ENCODE peak calls at places on chromosome 16, in eight cellular contexts. U, Y, O, E, D, R, S and N are unnamed samples. For H3K36me3 and H3K4me1, the result is how much of the 10 kb centered on the place peaks cover.

GRCh38 chr16:20740007-20740883 is 1.4 kb downstream of the THUMPD1 start:
- DNase-seq in R (peak), Y (peak), S (peak), O (no peak), D (no peak), E (no peak), U (peak), N (no peak)

GRCh38 chr16:81616321-81617020 is 162.6 kb upstream of the PLCG2 start:
- DNase-seq in S (peak), E (peak), O (peak), U (peak), R (peak), D (no peak), Y (peak), N (no peak)

GRCh38 chr16:55257971-55258613 is 65.9 kb upstream of the IRX6 start:
- DNase-seq in E (peak), Y (peak), U (peak), D (no peak), O (peak), S (no peak), R (peak), N (peak)

GRCh38 chr16:81293909-81294802 is 20.6 kb upstream of the GAN start:
- DNase-seq in Y (no peak), R (no peak), O (no peak), U (peak), D (no peak), E (no peak), S (no peak), N (no peak)

GRCh38 chr16:72530434-72530833 is 358.5 kb upstream of the PMFBP1 start:
- DNase-seq in D (no peak), S (peak), Y (peak), E (no peak), O (no peak), U (peak), R (no peak), N (no peak)

GRCh38 chr16:995087-995486 is 13.5 kb downstream of the SOX8 start:
- DNase-seq in R (no peak), Y (peak), S (no peak), U (peak), E (no peak), O (no peak), D (no peak), N (no peak)

GRCh38 chr16:19860146-19861030 is 24.3 kb downstream of the GPRC5B start:
- DNase-seq in Y (no peak), S (no peak), O (no peak), E (no peak), R (no peak), D (no peak), U (peak), N (no peak)

GRCh38 chr16:84258266-84258665 is 18.5 kb upstream of the KCNG4 start:
- DNase-seq in Y (no peak), E (no peak), O (no peak), D (no peak), R (no peak), S (no peak), U (no peak), N (no peak)

GRCh38 chr16:50316848-50317630 is 50.7 kb downstream of the ADCY7 start:
- DNase-seq in R (no peak), U (no peak), D (no peak), O (no peak), S (no peak), Y (peak), E (no peak), N (no peak)

GRCh38 chr16:30521873-30522641 is 4.3 kb downstream of the ZNF768 start:
- DNase-seq in R (no peak), E (no peak), D (no peak), S (no peak), O (no peak), Y (no peak), U (no peak), N (no peak)

GRCh38 chr16:87860553-87861299 is 8.6 kb downstream of the SLC7A5 start:
- DNase-seq in S (no peak), E (no peak), D (peak), O (no peak), R (peak), U (peak), Y (peak), N (no peak)

GRCh38 chr16:9946022-9946720 is 236.1 kb downstream of the GRIN2A start:
- DNase-seq in U (no peak), E (no peak), R (no peak), Y (no peak), O (no peak), D (no peak), S (no peak), N (peak)

GRCh38 chr16:80120899-80121521 is 419.8 kb upstream of the DYNLRB2 start:
- DNase-seq in S (no peak), E (no peak), O (peak), Y (no peak), U (no peak), R (no peak), D (no peak), N (no peak)

GRCh38 chr16:3311496-3311895 is 6.2 kb downstream of the ZNF75A start:
- DNase-seq in R (no peak), O (no peak), Y (no peak), D (no peak), S (no peak), U (no peak), E (no peak), N (no peak)

GRCh38 chr16:14377326-14377725 is 252.7 kb downstream of the PARN start:
- DNase-seq in Y (peak), U (peak), R (no peak), E (no peak), O (no peak), S (no peak), D (no peak), N (no peak)

GRCh38 chr16:82756283-82756599 is 129.5 kb downstream of the CDH13 start:
- DNase-seq in O (no peak), U (peak), E (no peak), Y (no peak), S (no peak), R (no peak), D (no peak), N (no peak)

GRCh38 chr16:64121473-64121872 is 1000.4 kb downstream of the CDH11 start:
- DNase-seq in Y (peak), R (no peak), U (peak), S (no peak), E (no peak), O (no peak), D (no peak), N (no peak)

GRCh38 chr16:79497951-79498350 is 102.6 kb downstream of the MAF start:
- DNase-seq in R (no peak), S (no peak), Y (no peak), O (no peak), D (no peak), E (no peak), U (no peak), N (no peak)

GRCh38 chr16:17511340-17511739 is 40.6 kb upstream of the XYLT1 start:
- DNase-seq in S (no peak), O (no peak), U (peak), E (no peak), D (no peak), Y (peak), R (no peak), N (no peak)

GRCh38 chr16:59634951-59635350 is 900.8 kb upstream of the GOT2 start:
- DNase-seq in D (no peak), Y (no peak), E (no peak), U (peak), O (no peak), S (no peak), R (no peak), N (no peak)

GRCh38 chr16:50815382-50815781 is 73.5 kb downstream of the CYLD start:
- DNase-seq in D (no peak), Y (no peak), O (no peak), U (no peak), E (no peak), S (no peak), R (no peak), N (no peak)

GRCh38 chr16:15970743-15971434 is 21.5 kb downstream of the ABCC1 start:
- DNase-seq in Y (no peak), E (no peak), O (no peak), S (no peak), R (no peak), U (no peak), D (no peak), N (peak)

GRCh38 chr16:50038756-50039529 is 13.9 kb downstream of the CNEP1R1 start:
- DNase-seq in D (no peak), R (no peak), O (peak), Y (peak), E (peak), U (no peak), S (no peak), N (no peak)

GRCh38 chr16:27670071-27670825 is 120.3 kb downstream of the KATNIP start:
- DNase-seq in U (no peak), D (no peak), S (no peak), O (no peak), Y (no peak), R (no peak), E (no peak), N (no peak)

GRCh38 chr16:76265434-76266045 is 11.7 kb upstream of the CNTNAP4 start:
- DNase-seq in O (no peak), E (no peak), D (no peak), U (peak), R (peak), Y (peak), S (no peak), N (no peak)

GRCh38 chr16:4825196-4825595 is 21.9 kb downstream of the GLYR1 start:
- DNase-seq in E (no peak), S (no peak), D (no peak), Y (no peak), U (no peak), O (no peak), R (no peak), N (no peak)
- H3K36me3 ChIP-seq in E (half or more), S (under half), D (half or more), Y (under half), U (under half), O (half or more), R (under half), N (under half)

DNA sequence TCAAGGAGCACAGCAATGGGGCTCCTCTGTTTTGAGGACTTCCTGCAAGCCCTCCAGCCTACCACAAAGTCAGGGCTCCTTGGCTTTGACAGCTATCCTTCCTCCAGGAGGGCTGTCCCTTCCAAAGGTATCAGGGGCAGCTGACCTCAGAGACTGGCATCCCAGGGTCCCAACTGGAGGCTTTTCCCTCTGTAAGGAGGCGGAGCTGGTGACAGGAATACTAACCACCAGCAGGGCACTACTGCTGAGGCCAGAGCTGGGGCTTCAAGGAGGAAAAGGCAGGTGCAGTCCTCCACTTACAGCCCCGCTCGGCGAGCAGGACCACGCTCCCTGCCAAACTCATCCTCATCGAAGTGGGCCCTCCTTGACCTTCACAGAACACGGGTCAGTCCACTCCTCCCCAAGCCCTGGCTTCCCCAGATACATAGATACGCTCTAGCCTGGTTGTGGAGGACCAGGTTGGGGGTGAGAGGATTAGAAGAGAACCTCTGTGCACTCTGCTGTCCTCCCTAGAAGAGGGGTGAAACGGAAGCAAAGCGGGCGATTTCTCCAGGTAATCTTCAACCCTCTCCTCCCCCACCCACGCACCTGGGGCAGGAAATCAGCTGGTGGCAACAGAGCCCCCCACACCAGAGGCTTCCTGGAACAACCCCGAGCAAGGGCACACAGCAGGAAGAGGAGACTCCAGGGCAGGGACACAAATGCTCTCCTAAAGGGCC is 20.5 kb downstream of the ST3GAL2 start:
- DNase-seq in O (no peak), E (no peak), D (no peak), U (no peak), Y (no peak), S (no peak), R (no peak), N (no peak)
- H3K4me1 ChIP-seq in O (under half), E (half or more), D (under half), U (under half), Y (under half), S (under half), R (under half), N (under half)

DNA sequence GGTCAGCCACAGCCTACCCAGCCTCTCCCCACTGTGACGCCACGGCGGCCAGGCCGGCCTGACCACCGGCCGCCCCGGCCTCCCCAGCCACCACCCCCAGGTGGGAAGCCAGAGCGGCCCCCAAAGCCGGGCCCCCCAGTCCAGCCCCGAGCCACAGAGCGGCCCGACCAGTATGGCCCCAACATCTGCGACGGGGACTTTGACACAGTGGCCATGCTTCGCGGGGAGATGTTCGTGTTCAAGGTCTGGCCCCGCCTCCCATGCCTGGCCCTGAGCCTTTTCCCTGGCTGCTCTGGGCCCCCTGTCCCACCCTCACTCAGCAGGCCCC is 16.0 kb downstream of the MMP15 start:
- DNase-seq in E (no peak), D (peak), U (no peak), O (no peak), R (no peak), S (no peak), Y (no peak), N (no peak)
- H3K36me3 ChIP-seq in E (half or more), D (under half), U (under half), O (half or more), R (under half), S (under half), Y (under half), N (under half)

GRCh38 chr16:53100131-53100748 is 45.4 kb downstream of the CHD9 start:
- DNase-seq in Y (no peak), D (no peak), R (no peak), O (no peak), E (no peak), S (no peak), U (no peak), N (no peak)

GRCh38 chr16:53100889-53101288 is 46.1 kb downstream of the CHD9 start:
- DNase-seq in S (no peak), E (no peak), U (no peak), R (no peak), O (no peak), D (no peak), Y (no peak), N (no peak)

GRCh38 chr16:53097190-53097589 is 42.4 kb downstream of the CHD9 start:
- DNase-seq in O (no peak), R (no peak), S (no peak), D (no peak), E (no peak), U (no peak), Y (no peak), N (no peak)

GRCh38 chr16:53098526-53099317 is 43.9 kb downstream of the CHD9 start:
- DNase-seq in S (peak), U (peak), D (peak), E (peak), Y (peak), O (peak), R (peak), N (no peak)

GRCh38 chr16:53099318-53100130 is 44.7 kb downstream of the CHD9 start:
- DNase-seq in S (peak), D (peak), Y (peak), R (peak), O (peak), U (peak), E (peak), N (peak)
- H3K4me1 ChIP-seq in S (under half), D (under half), Y (under half), R (under half), O (half or more), U (under half), E (half or more), N (under half)

DNA sequence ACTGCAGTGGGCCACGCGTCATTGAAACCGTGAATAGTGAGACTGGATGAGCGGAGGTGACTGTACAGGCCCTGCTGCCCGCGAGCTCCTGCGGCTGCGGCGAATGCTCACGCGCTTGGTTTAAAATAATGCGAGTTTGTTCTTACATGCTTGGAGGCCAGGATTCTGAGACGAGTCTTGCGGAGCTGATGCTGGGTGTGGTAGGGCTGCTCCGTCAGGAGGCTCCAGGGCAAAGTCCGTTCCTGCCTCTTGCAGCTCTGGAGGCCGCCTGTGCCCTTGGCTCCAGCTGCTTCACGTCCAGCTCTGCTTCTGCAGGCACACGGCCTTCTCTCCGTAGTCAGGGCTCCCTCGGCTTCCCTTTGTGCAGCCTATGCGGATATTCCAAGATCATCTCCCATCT is 9.5 kb downstream of the ACSF3 start:
- DNase-seq in Y (no peak), D (peak), U (no peak), E (peak), O (peak), R (no peak), S (no peak), N (no peak)
- H3K36me3 ChIP-seq in Y (under half), D (half or more), U (under half), E (half or more), O (half or more), R (under half), S (under half), N (under half)

DNA sequence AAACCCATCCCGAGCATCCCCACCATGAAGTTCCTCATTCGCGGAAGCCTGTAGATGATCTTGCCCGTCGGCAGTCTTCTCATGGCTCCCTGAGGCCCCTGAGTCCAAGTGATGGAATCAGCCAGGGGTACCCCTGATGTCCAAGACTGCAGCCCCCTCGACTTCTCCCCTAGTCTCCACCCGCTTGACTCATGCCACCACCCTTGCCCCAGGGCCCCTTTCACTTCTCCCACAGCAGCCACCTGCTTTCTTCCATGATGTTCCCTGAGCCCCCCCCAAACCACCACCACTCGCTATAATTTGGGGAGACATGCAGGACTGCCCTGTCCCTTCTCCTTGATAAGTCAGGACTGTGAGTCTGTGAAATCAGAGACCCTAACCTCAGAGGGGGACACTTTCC is 11.4 kb downstream of the BEAN1 start:
- DNase-seq in R (no peak), Y (no peak), S (no peak), U (no peak), O (no peak), D (no peak), E (no peak), N (no peak)
- H3K4me1 ChIP-seq in R (under half), Y (under half), S (under half), U (under half), O (under half), D (under half), E (under half), N (under half)